ENCODE peak calls at places on chromosome 19, in four cellular contexts. One of them, this sample, is unnamed.

GRCh38 chr19:38319421-38320258 is at the start of gene KCNK6:
- DNase-seq in SK-N-SH: peak; percentile 72
- DNase-seq in H1: no peak
- DNase-seq in GM12878: no peak
- DNase-seq in this sample: no peak

GRCh38 chr19:27890206-27890605 is 1322.7 kb downstream of the UQCRFS1 start:
- DNase-seq in SK-N-SH: no peak
- DNase-seq in H1: no peak
- DNase-seq in GM12878: no peak
- DNase-seq in this sample: no peak

GRCh38 chr19:7191946-7192691 is 102.1 kb downstream of the INSR start:
- DNase-seq in SK-N-SH: no peak
- DNase-seq in H1: no peak
- DNase-seq in GM12878: no peak
- DNase-seq in this sample: no peak

GRCh38 chr19:22286151-22286810 is at the start of gene ZNF729:
- DNase-seq in SK-N-SH: no peak
- DNase-seq in H1: no peak
- DNase-seq in GM12878: no peak
- DNase-seq in this sample: no peak

GRCh38 chr19:47573076-47574026 is at the start of gene ZNF541:
- DNase-seq in SK-N-SH: peak; percentile 88
- DNase-seq in H1: no peak
- DNase-seq in GM12878: no peak
- DNase-seq in this sample: no peak

GRCh38 chr19:28633223-28634030 is 579.5 kb downstream of the UQCRFS1 start:
- DNase-seq in SK-N-SH: peak; percentile 52
- DNase-seq in H1: peak; percentile 39
- DNase-seq in GM12878: no peak
- DNase-seq in this sample: no peak

GRCh38 chr19:44430956-44431355 is 17.3 kb downstream of the ZNF229 start:
- DNase-seq in SK-N-SH: no peak
- DNase-seq in H1: no peak
- DNase-seq in GM12878: no peak
- DNase-seq in this sample: no peak

GRCh38 chr19:48553676-48554384 is 1.9 kb downstream of the SULT2B1 start:
- DNase-seq in SK-N-SH: peak; percentile 67
- DNase-seq in H1: no peak
- DNase-seq in GM12878: no peak
- DNase-seq in this sample: peak; percentile 69

GRCh38 chr19:47755762-47756626 is 10.6 kb downstream of the NOP53 start:
- DNase-seq in SK-N-SH: no peak
- DNase-seq in H1: no peak
- DNase-seq in GM12878: no peak
- DNase-seq in this sample: no peak

GRCh38 chr19:43966079-43966694 is 15.2 kb downstream of the ZNF221 start:
- DNase-seq in SK-N-SH: no peak
- DNase-seq in H1: no peak
- DNase-seq in GM12878: no peak
- DNase-seq in this sample: no peak

GRCh38 chr19:3983936-3984583 is 1.2 kb downstream of the EEF2 start:
- DNase-seq in SK-N-SH: peak; percentile 32
- DNase-seq in H1: no peak
- DNase-seq in GM12878: no peak
- DNase-seq in this sample: no peak

GRCh38 chr19:39171479-39172465 is 25.0 kb upstream of the NCCRP1 start:
- DNase-seq in SK-N-SH: peak; percentile 85
- DNase-seq in H1: no peak
- DNase-seq in GM12878: no peak
- DNase-seq in this sample: no peak

GRCh38 chr19:51282335-51282734 is 29.1 kb upstream of the IGLON5 start:
- DNase-seq in SK-N-SH: no peak
- DNase-seq in H1: no peak
- DNase-seq in GM12878: no peak
- DNase-seq in this sample: no peak

GRCh38 chr19:14181906-14182305 is 24.1 kb downstream of the ADGRL1 start:
- DNase-seq in SK-N-SH: peak; percentile 14
- DNase-seq in H1: no peak
- DNase-seq in GM12878: no peak
- DNase-seq in this sample: no peak

GRCh38 chr19:15072930-15073647 is 8.9 kb upstream of the OR1I1 start:
- DNase-seq in SK-N-SH: no peak
- DNase-seq in H1: no peak
- DNase-seq in GM12878: no peak
- DNase-seq in this sample: peak; percentile 39

GRCh38 chr19:13032837-13033236 is 37.6 kb downstream of the NFIX start:
- DNase-seq in SK-N-SH: no peak
- DNase-seq in H1: no peak
- DNase-seq in GM12878: no peak
- DNase-seq in this sample: no peak

GRCh38 chr19:16394681-16395375 is 70.2 kb downstream of the KLF2 start:
- DNase-seq in SK-N-SH: no peak
- DNase-seq in H1: no peak
- DNase-seq in GM12878: no peak
- DNase-seq in this sample: no peak

GRCh38 chr19:23286477-23286876 is 36.3 kb upstream of the ZNF724 start:
- DNase-seq in SK-N-SH: peak; percentile 26
- DNase-seq in H1: no peak
- DNase-seq in GM12878: no peak
- DNase-seq in this sample: no peak

GRCh38 chr19:43784981-43785808 is 4.4 kb upstream of the KCNN4 start:
- DNase-seq in SK-N-SH: peak; percentile 84
- DNase-seq in H1: no peak
- DNase-seq in GM12878: no peak
- DNase-seq in this sample: peak; percentile 60

GRCh38 chr19:47651691-47652090 is 42.8 kb downstream of the BICRA start:
- DNase-seq in SK-N-SH: no peak
- DNase-seq in H1: no peak
- DNase-seq in GM12878: no peak
- DNase-seq in this sample: no peak

GRCh38 chr19:29393915-29394460 is 131.8 kb upstream of the VSTM2B start:
- DNase-seq in SK-N-SH: no peak
- DNase-seq in H1: no peak
- DNase-seq in GM12878: no peak
- DNase-seq in this sample: no peak

GRCh38 chr19:30322641-30323320 is 49.4 kb upstream of the ZNF536 start:
- DNase-seq in SK-N-SH: no peak
- DNase-seq in H1: no peak
- DNase-seq in GM12878: no peak
- DNase-seq in this sample: no peak

GRCh38 chr19:40303765-40304164 is 18.6 kb upstream of the AKT2 start:
- DNase-seq in SK-N-SH: no peak
- DNase-seq in H1: no peak
- DNase-seq in GM12878: no peak
- DNase-seq in this sample: no peak

GRCh38 chr19:50401505-50402450 is 17.0 kb upstream of the SPIB start:
- DNase-seq in SK-N-SH: peak; percentile 43
- DNase-seq in H1: no peak
- DNase-seq in GM12878: no peak
- DNase-seq in this sample: no peak

GRCh38 chr19:53868091-53868891 is 608 bp downstream of the MYADM start:
- DNase-seq in SK-N-SH: peak; percentile 67
- DNase-seq in H1: no peak
- DNase-seq in GM12878: no peak
- DNase-seq in this sample: peak; percentile 47

GRCh38 chr19:38836438-38837303 is 5.1 kb upstream of the ECH1 start:
- DNase-seq in SK-N-SH: no peak
- DNase-seq in H1: no peak
- DNase-seq in GM12878: no peak
- DNase-seq in this sample: no peak

GRCh38 chr19:48795855-48796142 is 15.0 kb downstream of the BCAT2 start:
- DNase-seq in SK-N-SH: no peak
- DNase-seq in H1: no peak
- DNase-seq in GM12878: no peak
- DNase-seq in this sample: no peak

GRCh38 chr19:48874309-48875135 is 2.3 kb downstream of the PPP1R15A start:
- DNase-seq in SK-N-SH: no peak
- DNase-seq in H1: no peak
- DNase-seq in GM12878: no peak
- DNase-seq in this sample: no peak

GRCh38 chr19:52691215-52691610 is 43.6 kb downstream of the ZNF611 start:
- DNase-seq in SK-N-SH: no peak
- DNase-seq in H1: no peak
- DNase-seq in GM12878: no peak
- DNase-seq in this sample: no peak

GRCh38 chr19:58181902-58182576 is 822 bp upstream of the ZNF274 start:
- DNase-seq in SK-N-SH: no peak
- DNase-seq in H1: no peak
- DNase-seq in GM12878: no peak
- DNase-seq in this sample: peak; percentile 71

GRCh38 chr19:54209748-54210494 is 9.3 kb downstream of the RPS9 start:
- DNase-seq in SK-N-SH: peak; percentile 82
- DNase-seq in H1: no peak
- DNase-seq in GM12878: no peak
- DNase-seq in this sample: peak; percentile 98

GRCh38 chr19:42121036-42121621 is 11.1 kb downstream of the POU2F2 start:
- DNase-seq in SK-N-SH: no peak
- DNase-seq in H1: no peak
- DNase-seq in GM12878: no peak
- DNase-seq in this sample: no peak

GRCh38 chr19:42123765-42124164 is 8.5 kb downstream of the POU2F2 start:
- DNase-seq in SK-N-SH: no peak
- DNase-seq in H1: no peak
- DNase-seq in GM12878: no peak
- DNase-seq in this sample: no peak

GRCh38 chr19:42122691-42123607 is 9.3 kb downstream of the POU2F2 start:
- DNase-seq in SK-N-SH: no peak
- DNase-seq in H1: no peak
- DNase-seq in GM12878: peak; percentile 68
- DNase-seq in this sample: no peak

GRCh38 chr19:42120276-42121010 is 11.8 kb downstream of the POU2F2 start:
- DNase-seq in SK-N-SH: no peak
- DNase-seq in H1: no peak
- DNase-seq in GM12878: no peak
- DNase-seq in this sample: no peak

DNA sequence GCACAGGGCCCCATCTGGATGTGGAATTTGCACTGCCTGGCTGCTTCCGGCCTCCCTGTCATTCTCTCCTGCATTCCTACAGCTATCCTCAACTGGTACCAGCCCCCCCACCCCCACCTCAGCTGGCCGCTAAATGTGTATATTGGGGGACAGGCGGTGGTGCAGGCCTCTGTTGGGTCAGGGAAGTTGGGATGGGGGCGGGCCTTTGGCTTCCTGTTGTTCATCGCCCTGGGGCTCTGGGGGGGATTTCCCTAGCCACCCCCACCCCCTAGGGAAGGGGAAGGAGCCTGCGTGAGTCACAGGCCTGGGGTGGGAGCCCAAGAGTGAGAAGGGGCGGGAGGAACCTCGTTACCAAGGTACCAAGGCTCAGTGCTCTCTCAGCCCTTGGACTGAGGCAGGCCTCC is 10.6 kb downstream of the POU2F2 start:
- DNase-seq in SK-N-SH: no peak
- DNase-seq in H1: no peak
- DNase-seq in GM12878: peak; percentile 52
- DNase-seq in this sample: no peak
- TF ChIP-seq TCF12 in SK-N-SH: peak; percentile 78
- TF ChIP-seq TCF12 in H1: no peak
- TF ChIP-seq TCF12 in GM12878: no peak
- TF ChIP-seq TCF12 in this sample: no peak

GRCh38 chr19:1650627-1651009 is 1.8 kb downstream of the TCF3 start:
- DNase-seq in SK-N-SH: peak; percentile 67
- DNase-seq in H1: no peak
- DNase-seq in GM12878: no peak
- DNase-seq in this sample: no peak
- TF ChIP-seq TCF12 in SK-N-SH: no peak
- TF ChIP-seq TCF12 in H1: no peak
- TF ChIP-seq TCF12 in GM12878: no peak
- TF ChIP-seq TCF12 in this sample: no peak

GRCh38 chr19:8445488-8446001 is 770 bp downstream of the HNRNPM start:
- DNase-seq in SK-N-SH: peak; percentile 76
- DNase-seq in H1: no peak
- DNase-seq in GM12878: no peak
- DNase-seq in this sample: no peak
- TF ChIP-seq TCF12 in SK-N-SH: no peak
- TF ChIP-seq TCF12 in H1: no peak
- TF ChIP-seq TCF12 in GM12878: no peak
- TF ChIP-seq TCF12 in this sample: no peak

DNA sequence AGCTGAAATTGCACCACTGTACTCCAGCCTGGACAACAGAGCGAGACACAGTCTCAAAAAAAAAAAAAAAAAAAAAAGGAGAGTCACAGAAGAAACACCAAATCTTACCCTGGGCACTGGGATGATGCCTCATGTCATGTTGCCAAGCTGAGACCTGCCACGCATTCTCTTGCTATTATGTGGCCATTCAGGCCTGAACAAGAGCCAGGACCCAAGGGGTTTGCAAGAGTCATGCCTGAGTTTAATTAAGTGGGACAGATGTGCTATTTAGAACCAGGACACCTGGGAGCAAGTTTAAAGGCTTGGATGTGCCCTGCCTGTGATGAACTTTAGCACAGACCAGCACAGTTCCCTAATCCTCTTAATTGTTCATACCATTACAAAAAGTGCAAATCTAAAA is 9.8 kb downstream of the PNMA8A start:
- DNase-seq in SK-N-SH: no peak
- DNase-seq in H1: no peak
- DNase-seq in GM12878: no peak
- DNase-seq in this sample: no peak
- TF ChIP-seq TCF12 in SK-N-SH: peak; percentile 63
- TF ChIP-seq TCF12 in H1: no peak
- TF ChIP-seq TCF12 in GM12878: no peak
- TF ChIP-seq TCF12 in this sample: no peak

GRCh38 chr19:34176581-34176980 is 4.3 kb downstream of the LSM14A start:
- DNase-seq in SK-N-SH: no peak
- DNase-seq in H1: no peak
- DNase-seq in GM12878: no peak
- DNase-seq in this sample: no peak
- TF ChIP-seq TCF12 in SK-N-SH: no peak
- TF ChIP-seq TCF12 in H1: no peak
- TF ChIP-seq TCF12 in GM12878: no peak
- TF ChIP-seq TCF12 in this sample: no peak

GRCh38 chr19:2548966-2549365 is 73.0 kb downstream of the GADD45B start:
- DNase-seq in SK-N-SH: no peak
- DNase-seq in H1: no peak
- DNase-seq in GM12878: no peak
- DNase-seq in this sample: no peak

GRCh38 chr19:2547033-2547680 is 71.2 kb downstream of the GADD45B start:
- DNase-seq in SK-N-SH: no peak
- DNase-seq in H1: no peak
- DNase-seq in GM12878: no peak
- DNase-seq in this sample: peak; percentile 76

GRCh38 chr19:2544576-2545415 is 68.9 kb downstream of the GADD45B start:
- DNase-seq in SK-N-SH: no peak
- DNase-seq in H1: no peak
- DNase-seq in GM12878: no peak
- DNase-seq in this sample: no peak

GRCh38 chr19:2547721-2548120 is 71.8 kb downstream of the GADD45B start:
- DNase-seq in SK-N-SH: no peak
- DNase-seq in H1: no peak
- DNase-seq in GM12878: no peak
- DNase-seq in this sample: no peak

GRCh38 chr19:2546128-2547032 is 70.5 kb downstream of the GADD45B start:
- DNase-seq in SK-N-SH: no peak
- DNase-seq in H1: no peak
- DNase-seq in GM12878: no peak
- DNase-seq in this sample: peak; percentile 88
- TF ChIP-seq TCF12 in SK-N-SH: no peak
- TF ChIP-seq TCF12 in H1: no peak
- TF ChIP-seq TCF12 in GM12878: no peak
- TF ChIP-seq TCF12 in this sample: no peak

GRCh38 chr19:10404888-10405808 is 1.8 kb upstream of the CDC37 start:
- DNase-seq in SK-N-SH: peak; percentile 42
- DNase-seq in H1: no peak
- DNase-seq in GM12878: no peak
- DNase-seq in this sample: no peak
- TF ChIP-seq TCF12 in SK-N-SH: no peak
- TF ChIP-seq TCF12 in H1: no peak
- TF ChIP-seq TCF12 in GM12878: no peak
- TF ChIP-seq TCF12 in this sample: no peak

This sample was measured in HepG2.